ENCODE peak calls at places on chromosomes 16 and 17, in eight cellular contexts. P is SJSA1, X is left lung, A is colonic mucosa, Q is heart left ventricle, J is hepatocyte, N is endodermal cell, G is PC-3. F is an unnamed sample. For H3K4me1, the result is how much of the 10 kb centered on the place peaks cover.

GRCh38 chr17:50615818-50616217 is 18.9 kb upstream of the ABCC3 start:
- DNase-seq in P (no peak), X (no peak), A (no peak), Q (no peak), J (no peak), N (no peak), G (no peak), F (no peak)

GRCh38 chr17:18026408-18026776 is 12.6 kb downstream of the ATPAF2 start:
- DNase-seq in P (peak), X (no peak), A (no peak), Q (peak), J (peak), N (no peak), G (peak), F (no peak)

GRCh38 chr16:69270395-69270794 is 40.8 kb upstream of the VPS4A start:
- DNase-seq in P (no peak), X (no peak), A (no peak), Q (no peak), J (no peak), N (no peak), G (no peak), F (no peak)

GRCh38 chr17:17670701-17671319 is 10.4 kb upstream of the RAI1 start:
- DNase-seq in P (no peak), X (no peak), A (peak), Q (no peak), J (no peak), N (no peak), G (no peak), F (no peak)

GRCh38 chr17:68600881-68601564 is at the start of gene FAM20A:
- DNase-seq in P (no peak), X (peak), A (no peak), Q (peak), J (peak), N (peak), G (no peak), F (no peak)

GRCh38 chr16:25135239-25135878 is 23.8 kb downstream of the LCMT1 start:
- DNase-seq in P (no peak), X (no peak), A (peak), Q (no peak), J (no peak), N (no peak), G (peak), F (no peak)

GRCh38 chr17:48644910-48645557 is 18.9 kb upstream of the HOXB9 start:
- DNase-seq in P (no peak), X (no peak), A (peak), Q (no peak), J (no peak), N (peak), G (no peak), F (no peak)

GRCh38 chr17:14304876-14305636 is 4.2 kb downstream of the HS3ST3B1 start:
- DNase-seq in P (no peak), X (no peak), A (no peak), Q (no peak), J (no peak), N (peak), G (no peak), F (peak)

GRCh38 chr16:2233046-2233775 is 3.0 kb upstream of the DNASE1L2 start:
- DNase-seq in P (peak), X (peak), A (no peak), Q (no peak), J (no peak), N (no peak), G (no peak), F (no peak)

GRCh38 chr17:76577876-76578275 is 7.8 kb downstream of the ST6GALNAC2 start:
- DNase-seq in P (no peak), X (no peak), A (no peak), Q (no peak), J (no peak), N (no peak), G (no peak), F (no peak)

GRCh38 chr16:84505249-84506156 is 1.0 kb upstream of the MEAK7 start:
- DNase-seq in P (no peak), X (no peak), A (no peak), Q (no peak), J (no peak), N (no peak), G (no peak), F (no peak)

GRCh38 chr17:55420067-55420775 is 1.4 kb downstream of the MMD start:
- DNase-seq in P (no peak), X (no peak), A (peak), Q (no peak), J (no peak), N (no peak), G (no peak), F (no peak)

GRCh38 chr16:46658925-46659324 is 30.1 kb downstream of the VPS35 start:
- DNase-seq in P (no peak), X (peak), A (no peak), Q (peak), J (no peak), N (no peak), G (no peak), F (no peak)

GRCh38 chr17:2871205-2871604 is 75.0 kb downstream of the RAP1GAP2 start:
- DNase-seq in P (no peak), X (peak), A (no peak), Q (no peak), J (no peak), N (peak), G (no peak), F (no peak)
- H3K27ac ChIP-seq in P (no peak), X (no peak), A (no peak), Q (no peak), J (no peak), N (no peak), G (no peak), F (no peak)

DNA sequence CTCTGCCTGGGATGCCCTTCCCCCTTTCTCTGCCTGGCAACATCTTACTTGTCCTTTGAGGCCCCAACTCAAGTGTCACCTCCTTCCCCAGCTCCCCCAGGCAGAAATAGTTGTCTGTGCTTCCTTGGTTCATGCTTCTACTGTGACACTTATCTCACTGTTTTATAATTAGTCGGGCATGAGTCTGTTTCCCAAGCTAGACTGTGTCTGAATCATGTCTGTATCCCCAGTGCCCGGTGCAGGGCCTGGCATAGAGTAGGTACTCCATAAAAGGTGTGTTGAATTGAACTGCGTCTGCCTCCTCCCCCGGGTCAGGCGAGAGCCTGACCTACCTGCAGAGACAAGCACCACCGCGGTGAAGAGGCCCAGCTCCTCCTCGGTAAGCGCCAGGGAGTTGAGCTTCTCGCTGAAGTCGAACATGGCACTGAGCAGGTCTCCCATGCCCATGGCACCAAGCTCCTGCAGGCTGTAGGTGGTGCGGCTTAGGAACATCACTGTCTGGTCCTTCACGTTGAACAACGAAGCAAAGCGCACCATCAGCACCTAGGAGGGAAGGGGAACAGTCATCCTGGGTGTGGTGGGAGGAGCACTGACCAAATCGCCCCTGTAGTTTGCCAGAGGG is 6.7 kb downstream of the NR1D1 start:
- DNase-seq in P (no peak), X (no peak), A (no peak), Q (peak), J (no peak), N (no peak), G (no peak), F (no peak)
- H3K4me1 ChIP-seq in P (under half), X (under half), A (under half), Q (half or more), J (under half), N (under half), G (under half), F (half or more)

GRCh38 chr16:54107803-54108202 is 178.8 kb downstream of the IRX3 start:
- DNase-seq in P (no peak), X (no peak), A (no peak), Q (no peak), J (no peak), N (no peak), G (no peak), F (no peak)
- H3K27ac ChIP-seq in P (no peak), X (no peak), A (no peak), Q (no peak), J (no peak), N (no peak), G (no peak), F (no peak)

GRCh38 chr17:1726626-1727257 is 2.2 kb downstream of the WDR81 start:
- DNase-seq in P (no peak), X (no peak), A (no peak), Q (no peak), J (no peak), N (no peak), G (no peak), F (no peak)
- H3K4me1 ChIP-seq in P (under half), X (under half), A (under half), Q (under half), J (under half), N (under half), G (under half), F (half or more)

GRCh38 chr16:68131813-68132706 is 46.9 kb downstream of the NFATC3 start:
- DNase-seq in P (no peak), X (no peak), A (no peak), Q (no peak), J (no peak), N (no peak), G (no peak), F (no peak)

GRCh38 chr16:68126395-68126794 is 41.2 kb downstream of the NFATC3 start:
- DNase-seq in P (no peak), X (no peak), A (no peak), Q (no peak), J (no peak), N (no peak), G (no peak), F (no peak)

GRCh38 chr16:68134644-68135043 is 49.5 kb downstream of the NFATC3 start:
- DNase-seq in P (no peak), X (no peak), A (no peak), Q (no peak), J (no peak), N (no peak), G (no peak), F (no peak)

GRCh38 chr16:68130520-68130919 is 45.4 kb downstream of the NFATC3 start:
- DNase-seq in P (no peak), X (no peak), A (no peak), Q (no peak), J (no peak), N (no peak), G (no peak), F (no peak)

GRCh38 chr16:68128577-68129305 is 43.6 kb downstream of the NFATC3 start:
- DNase-seq in P (no peak), X (no peak), A (no peak), Q (no peak), J (no peak), N (no peak), G (peak), F (no peak)
- H3K27ac ChIP-seq in P (no peak), X (peak), A (no peak), Q (peak), J (no peak), N (no peak), G (peak), F (no peak)

GRCh38 chr17:80169107-80169506 is 723 bp upstream of the CARD14 start:
- DNase-seq in P (no peak), X (no peak), A (no peak), Q (no peak), J (no peak), N (no peak), G (no peak), F (no peak)
- H3K4me1 ChIP-seq in P (under half), X (under half), A (under half), Q (under half), J (under half), N (under half), G (under half), F (under half)

GRCh38 chr17:970388-970768 is 9.2 kb downstream of the NXN start:
- DNase-seq in P (no peak), X (no peak), A (no peak), Q (no peak), J (no peak), N (peak), G (no peak), F (no peak)
- H3K27ac ChIP-seq in P (no peak), X (no peak), A (no peak), Q (no peak), J (peak), N (peak), G (no peak), F (peak)

DNA sequence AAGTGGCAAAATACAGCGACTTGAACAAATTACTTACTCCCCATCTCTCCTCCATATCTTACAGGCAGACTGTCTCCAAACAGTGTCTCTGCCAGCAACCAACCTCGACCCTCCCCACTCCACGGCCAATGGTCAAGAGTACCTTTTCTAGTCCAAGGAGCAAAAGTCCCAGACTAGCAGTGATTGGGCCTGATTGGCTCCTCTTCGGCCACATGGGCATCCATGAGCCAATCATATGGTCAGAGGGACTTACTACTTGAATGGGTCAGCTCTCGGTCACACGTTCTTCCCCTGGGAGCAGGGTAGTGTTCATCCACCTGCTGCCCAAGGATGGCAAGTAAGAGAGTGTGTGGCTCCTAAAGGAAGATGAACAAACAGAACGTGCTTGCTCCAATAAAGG is 84.6 kb downstream of the C16orf78 start:
- DNase-seq in P (peak), X (no peak), A (peak), Q (no peak), J (no peak), N (peak), G (no peak), F (peak)
- H3K4me1 ChIP-seq in P (under half), X (under half), A (under half), Q (under half), J (under half), N (under half), G (under half), F (under half)

F was measured in vagina.